ENCODE peak calls at places on chromosome 11, in six cellular contexts. S, G, I, C, M and E are unnamed samples.

GRCh38 chr11:74693531-74693930 is 37.7 kb downstream of the CHRDL2 start:
- DNase-seq in I (no peak), C (no peak), G (no peak), M (no peak), S (no peak), E (no peak)

GRCh38 chr11:44338031-44338430 is 28.1 kb upstream of the ALX4 start:
- DNase-seq in C (no peak), G (no peak), I (no peak), S (no peak), M (no peak), E (no peak)

GRCh38 chr11:112345708-112346107 is 85.0 kb upstream of the PLET1 start:
- DNase-seq in I (no peak), C (no peak), S (no peak), G (no peak), M (no peak), E (no peak)

GRCh38 chr11:44324787-44325525 is 15.0 kb upstream of the ALX4 start:
- DNase-seq in C (no peak), M (no peak), S (no peak), G (no peak), I (no peak), E (no peak)

GRCh38 chr11:123509737-123510578 is 79.9 kb downstream of the GRAMD1B start:
- DNase-seq in G (peak; percentile 48), M (no peak), C (no peak), S (no peak), I (no peak), E (no peak)

GRCh38 chr11:111886844-111887243 is 7.5 kb downstream of the CFAP68 start:
- DNase-seq in I (no peak), M (no peak), C (no peak), S (no peak), G (no peak), E (no peak)

GRCh38 chr11:7520011-7520942 is 6.5 kb downstream of the PPFIBP2 start:
- DNase-seq in M (no peak), I (no peak), S (no peak), C (no peak), G (no peak), E (no peak)

GRCh38 chr11:67054851-67055523 is 1.7 kb upstream of the RHOD start:
- DNase-seq in M (peak; percentile 80), I (peak; percentile 41), C (no peak), S (peak; percentile 94), G (no peak), E (peak; percentile 98)

GRCh38 chr11:36254739-36255138 is 34.5 kb downstream of the COMMD9 start:
- DNase-seq in M (no peak), S (no peak), I (no peak), G (no peak), C (no peak), E (no peak)

GRCh38 chr11:117875397-117876048 is 935 bp downstream of the FXYD6 start:
- DNase-seq in I (peak; percentile 54), G (no peak), M (no peak), S (no peak), C (peak; percentile 44), E (no peak)

GRCh38 chr11:15942936-15943335 is 413.4 kb downstream of the SOX6 start:
- DNase-seq in I (no peak), C (no peak), M (no peak), G (no peak), S (no peak), E (no peak)

GRCh38 chr11:112050721-112051120 is 23.1 kb downstream of the PIH1D2 start:
- DNase-seq in C (no peak), G (no peak), M (no peak), I (no peak), S (no peak), E (no peak)

GRCh38 chr11:126756416-126756815 is 244.2 kb downstream of the KIRREL3 start:
- DNase-seq in C (no peak), I (no peak), S (no peak), M (no peak), G (no peak), E (no peak)

GRCh38 chr11:128936546-128937275 is 6.0 kb downstream of the TP53AIP1 start:
- DNase-seq in C (no peak), S (peak; percentile 58), I (no peak), M (peak; percentile 72), G (peak; percentile 30), E (no peak)

GRCh38 chr11:109512249-109512648 is 90.3 kb downstream of the C11orf87 start:
- DNase-seq in C (no peak), I (no peak), S (no peak), M (no peak), G (no peak), E (peak; percentile 22)

GRCh38 chr11:103637250-103637649 is 399.2 kb upstream of the DDI1 start:
- DNase-seq in S (no peak), C (no peak), I (no peak), G (no peak), M (no peak), E (no peak)

GRCh38 chr11:121109916-121110656 is 9.0 kb downstream of the TECTA start:
- DNase-seq in S (no peak), M (no peak), I (no peak), C (no peak), G (no peak), E (no peak)

GRCh38 chr11:60935676-60936442 is 11.6 kb downstream of the TMEM132A start:
- DNase-seq in I (no peak), G (no peak), S (no peak), M (peak; percentile 81), C (no peak), E (no peak)

GRCh38 chr11:1504581-1505290 is 18.2 kb upstream of the MOB2 start:
- DNase-seq in I (no peak), S (no peak), G (no peak), M (no peak), C (peak; percentile 5), E (no peak)

GRCh38 chr11:26109658-26110393 is 222.1 kb upstream of the ANO3 start:
- DNase-seq in G (no peak), M (no peak), I (no peak), C (no peak), S (no peak), E (no peak)

GRCh38 chr11:74004694-74005615 is 3.9 kb downstream of the UCP3 start:
- DNase-seq in S (no peak), G (no peak), C (peak; percentile 94), M (peak; percentile 93), I (no peak), E (no peak)

GRCh38 chr11:14619580-14619979 is 24.0 kb upstream of the PDE3B start:
- DNase-seq in M (no peak), G (no peak), I (no peak), C (no peak), S (peak; percentile 19), E (no peak)
- H3K27ac ChIP-seq in M (no peak overlapping the region), G (no peak overlapping the region), I (no peak overlapping the region), C (no peak overlapping the region), S (peak overlapping the region; percentile 61), E (no peak overlapping the region)

DNA sequence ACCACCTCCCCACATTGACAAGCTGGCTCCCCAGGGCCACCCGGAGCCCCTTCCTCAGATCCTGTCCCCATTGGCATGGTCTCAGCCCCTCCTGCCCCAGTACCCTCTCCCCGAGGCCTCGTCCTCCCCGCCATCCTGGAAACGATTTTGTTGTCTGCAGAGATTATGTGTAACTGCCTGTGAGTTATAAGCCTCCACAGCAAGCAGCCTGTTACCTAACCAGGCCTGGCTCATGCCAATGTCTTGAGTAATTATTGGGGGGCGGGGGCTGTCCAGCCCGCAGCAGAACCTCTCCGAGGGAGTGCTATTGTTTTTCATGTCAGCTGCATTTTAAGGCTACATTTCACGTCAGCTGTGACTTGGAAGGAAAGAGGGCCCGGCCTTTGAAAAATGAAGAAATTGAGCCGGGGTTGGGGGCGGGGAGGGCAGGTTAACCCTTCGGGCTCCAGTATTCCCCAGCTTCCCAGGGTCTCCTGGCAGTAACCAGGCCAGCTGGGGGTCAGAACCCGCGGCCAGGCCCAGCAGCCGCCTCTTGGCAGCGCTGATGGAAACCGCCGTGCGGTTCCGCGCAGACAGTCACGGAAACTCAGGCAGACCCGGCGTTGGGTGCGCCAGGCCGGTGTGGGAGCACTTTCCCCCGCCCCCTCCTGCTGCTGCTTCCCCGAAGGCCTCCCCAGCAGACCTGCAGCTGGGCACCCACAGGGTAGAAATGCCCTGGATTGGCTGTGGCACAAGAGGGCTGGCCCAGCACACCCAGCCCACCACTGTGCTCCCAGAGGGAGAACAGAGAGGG is 59.5 kb downstream of the CDKN1C start:
- DNase-seq in S (peak; percentile 60), G (peak; percentile 32), M (no peak), I (peak; percentile 32), C (no peak), E (peak; percentile 81)
- H3K27ac ChIP-seq in S (no peak overlapping the region), G (no peak overlapping the region), M (peak overlapping the region; percentile 56), I (no peak overlapping the region), C (no peak overlapping the region), E (peak overlapping the region; percentile 80)

GRCh38 chr11:96388891-96389603 is 665 bp downstream of the CCDC82 start:
- DNase-seq in C (no peak), I (peak; percentile 67), G (no peak), M (no peak), S (peak; percentile 46), E (no peak)

GRCh38 chr11:96390403-96390830 is 604 bp downstream of the JRKL start:
- DNase-seq in M (no peak), I (no peak), G (no peak), S (no peak), C (no peak), E (no peak)

GRCh38 chr11:96389604-96390402 is at the start of the genes CCDC82 and JRKL:
- DNase-seq in S (peak; percentile 91), I (peak; percentile 97), C (peak; percentile 97), M (peak; percentile 99), G (peak; percentile 96), E (peak; percentile 73)

GRCh38 chr11:96384156-96384555 is 5.6 kb downstream of the CCDC82 start:
- DNase-seq in S (no peak), I (no peak), M (no peak), C (no peak), G (no peak), E (no peak)

DNA sequence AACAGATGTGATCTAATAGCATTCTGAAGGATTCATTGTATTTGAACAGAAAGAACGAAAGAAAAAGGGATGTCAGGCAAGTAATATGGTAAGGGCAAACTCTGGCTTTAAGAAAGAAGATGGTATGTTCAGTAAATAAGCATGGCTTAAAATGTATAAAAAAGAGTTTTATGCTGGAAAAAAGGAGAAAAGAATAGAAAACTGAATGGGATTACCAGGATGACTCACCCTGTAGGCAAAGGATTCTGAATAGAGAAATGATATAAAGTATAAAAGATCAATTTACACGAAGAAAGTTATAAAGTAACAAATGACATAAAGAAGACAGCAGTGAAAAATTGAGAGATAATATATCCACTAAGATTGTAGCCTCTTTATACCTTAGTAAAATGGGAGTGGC is 4.5 kb downstream of the CCDC82 start:
- DNase-seq in G (no peak), I (no peak), M (no peak), C (no peak), S (no peak), E (no peak)
- H3K27ac ChIP-seq in G (no peak overlapping the region), I (no peak overlapping the region), M (no peak overlapping the region), C (no peak overlapping the region), S (no peak overlapping the region), E (no peak overlapping the region)

GRCh38 chr11:27444801-27445215 is 27.8 kb downstream of the LGR4 start:
- DNase-seq in C (no peak), M (no peak), I (no peak), G (peak; percentile 81), S (peak; percentile 28), E (no peak)
- H3K27ac ChIP-seq in C (no peak overlapping the region), M (no peak overlapping the region), I (no peak overlapping the region), G (peak overlapping the region; percentile 99), S (no peak overlapping the region), E (no peak overlapping the region)